ENCODE peak calls at places on chromosomes 5 and 9, in five cellular contexts. B is right lobe of liver, U is heart left ventricle, D is tibial nerve, I is transverse colon. E is an unnamed sample.

GRCh38 chr5:169944115-169944514 is 36.2 kb downstream of the INSYN2B start:
- DNase-seq in I (no peak), D (no peak), B (no peak), U (no peak), E (no peak)

GRCh38 chr5:159582756-159583523 is 252.7 kb upstream of the IL12B start:
- DNase-seq in U (no peak), I (no peak), B (no peak), D (no peak), E (no peak)

GRCh38 chr9:115035872-115036612 is 81.9 kb downstream of the TNC start:
- DNase-seq in B (no peak), I (no peak), U (no peak), D (peak; percentile 26), E (no peak)

GRCh38 chr9:10230512-10230911 is 382.3 kb downstream of the PTPRD start:
- DNase-seq in U (no peak), B (no peak), I (no peak), D (no peak), E (no peak)

GRCh38 chr5:135980650-135981049 is 25.9 kb upstream of the LECT2 start:
- DNase-seq in I (no peak), U (no peak), B (no peak), D (no peak), E (no peak)

GRCh38 chr9:121826711-121827110 is 175.3 kb downstream of the DAB2IP start:
- DNase-seq in I (no peak), B (no peak), D (no peak), U (no peak), E (no peak)

GRCh38 chr9:118896356-118897000 is 472.8 kb downstream of the BRINP1 start:
- DNase-seq in B (no peak), D (no peak), I (no peak), U (no peak), E (no peak)

GRCh38 chr5:170632985-170633234 is 129.1 kb downstream of the KCNIP1 start:
- DNase-seq in U (peak; percentile 69), B (peak; percentile 54), D (peak; percentile 38), I (peak; percentile 45), E (no peak)

GRCh38 chr5:89263846-89264245 is 380.9 kb upstream of the MEF2C start:
- DNase-seq in B (no peak), U (no peak), D (no peak), I (no peak), E (no peak)

GRCh38 chr5:62281411-62281810 is 24.6 kb upstream of the KIF2A start:
- DNase-seq in I (no peak), B (no peak), U (no peak), D (no peak), E (no peak)

GRCh38 chr9:34437006-34437925 is 21.1 kb downstream of the FAM219A start:
- DNase-seq in I (peak; percentile 62), B (peak; percentile 52), D (peak; percentile 71), U (peak; percentile 42), E (no peak)

GRCh38 chr9:81557957-81558791 is 131.2 kb downstream of the TLE1 start:
- DNase-seq in U (no peak), B (no peak), I (no peak), D (peak; percentile 42), E (no peak)

GRCh38 chr5:111757582-111758283 is 739 bp upstream of the NREP start:
- DNase-seq in U (peak; percentile 98), B (peak; percentile 95), I (peak; percentile 92), D (peak; percentile 74), E (peak; percentile 34)

GRCh38 chr5:92455011-92455410 is 1071.9 kb upstream of the ARRDC3 start:
- DNase-seq in D (no peak), B (no peak), U (no peak), I (no peak), E (no peak)

GRCh38 chr9:5388026-5388806 is 48.5 kb upstream of the RLN1 start:
- DNase-seq in I (no peak), D (no peak), B (no peak), U (no peak), E (no peak)

GRCh38 chr5:56481998-56482698 is 249.0 kb upstream of the ANKRD55 start:
- DNase-seq in I (no peak), B (no peak), U (no peak), D (no peak), E (no peak)

GRCh38 chr5:154858972-154859950 is 834 bp downstream of the CNOT8 start:
- DNase-seq in D (no peak), U (no peak), I (no peak), B (no peak), E (no peak)
- H3K27ac ChIP-seq in D (peak overlapping the region; percentile 94), U (peak overlapping the region; percentile 99), I (peak overlapping the region; percentile 97), B (peak overlapping the region; percentile 97), E (peak overlapping the region; percentile 94)

DNA sequence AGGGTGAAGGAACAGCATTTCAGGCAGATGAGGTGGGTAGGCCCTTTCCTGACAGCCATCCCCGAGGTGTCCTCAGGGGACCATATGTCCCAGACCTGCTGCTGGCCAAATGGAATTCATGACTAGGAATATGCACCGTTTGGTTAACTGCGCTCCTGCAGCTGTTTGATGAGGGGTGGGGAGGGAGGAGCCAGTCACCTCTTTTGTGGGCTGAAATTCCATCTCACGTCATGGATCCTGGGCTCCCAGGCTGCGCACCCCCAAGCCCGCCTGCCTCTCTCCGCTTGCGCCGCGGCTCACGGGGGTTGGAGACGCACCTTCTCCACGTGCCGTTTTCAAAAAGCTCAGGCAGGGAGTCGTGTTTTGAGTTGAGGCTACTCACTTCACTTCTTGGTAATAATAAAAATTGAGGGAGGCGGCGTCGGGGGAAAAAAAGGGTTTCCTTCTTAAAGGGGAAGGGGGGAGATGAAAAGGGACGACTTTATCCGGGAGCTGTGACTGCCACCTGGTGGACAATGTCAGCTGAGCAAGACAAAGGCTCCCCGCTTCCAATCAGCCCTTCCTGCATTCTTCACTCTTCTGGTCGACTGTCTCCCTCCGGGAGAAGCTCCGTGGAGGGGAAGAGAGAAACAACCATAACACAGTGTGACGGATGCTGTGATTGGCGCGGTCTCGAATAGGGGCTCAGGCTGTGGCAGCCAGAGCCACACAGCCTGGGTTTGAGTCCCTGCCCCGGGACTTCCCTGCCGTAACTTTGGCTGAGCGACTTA is 15.9 kb upstream of the C5orf47 start:
- DNase-seq in B (peak; percentile 85), D (peak; percentile 91), I (peak; percentile 86), U (peak; percentile 80), E (peak; percentile 18)
- H3K4me3 ChIP-seq in B (peak overlapping the region; percentile 57), D (peak overlapping the region; percentile 43), I (peak overlapping the region; percentile 48), U (peak overlapping the region; percentile 39), E (peak overlapping the region; percentile 36)

DNA sequence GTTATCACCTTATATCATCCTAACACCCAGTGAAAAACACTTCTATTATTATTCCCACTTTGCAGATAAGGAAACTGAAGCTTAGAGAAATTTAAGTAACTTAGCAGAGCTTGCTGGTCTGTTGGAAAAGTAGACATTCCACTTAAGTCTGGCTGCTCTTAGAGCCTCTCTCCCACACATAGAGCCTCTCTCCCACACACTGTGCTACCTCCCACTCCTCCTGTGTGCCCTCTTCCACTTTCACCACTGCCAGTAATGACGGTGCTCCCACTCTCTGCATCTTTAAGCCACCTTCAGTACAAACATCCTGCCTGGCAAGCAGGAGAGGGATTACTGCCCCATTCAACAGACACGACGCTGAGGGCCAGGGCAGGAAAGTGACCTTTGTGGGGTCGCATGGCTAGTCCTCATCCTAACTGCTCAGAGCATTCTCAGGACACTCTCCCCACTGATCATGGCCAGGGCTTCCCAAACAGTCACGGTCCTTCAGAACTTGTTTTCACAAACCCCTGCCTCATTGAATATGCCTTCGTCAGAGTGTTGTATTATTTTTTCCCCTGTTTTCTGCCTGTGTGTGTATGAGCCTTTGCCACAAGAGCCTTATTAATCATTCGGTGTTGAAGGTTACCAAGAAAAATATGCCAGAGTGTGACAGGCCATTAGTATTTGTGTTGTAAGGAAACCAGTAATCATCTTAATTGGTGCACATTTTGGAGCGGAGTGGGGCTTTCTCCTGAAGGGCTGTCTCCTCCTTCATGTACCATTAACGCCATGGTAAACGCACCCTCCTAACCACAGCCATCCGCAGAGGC is 87.2 kb upstream of the SAP30L start:
- DNase-seq in B (no peak), U (no peak), D (no peak), I (no peak), E (no peak)
- H3K27ac ChIP-seq in B (no peak overlapping the region), U (peak overlapping the region; percentile 5), D (no peak overlapping the region), I (no peak overlapping the region), E (no peak overlapping the region)

GRCh38 chr9:75086443-75087278 is 1.3 kb downstream of the NMRK1 start:
- DNase-seq in D (no peak), B (peak; percentile 50), U (peak; percentile 37), I (peak; percentile 39), E (no peak)
- H3K4me3 ChIP-seq in D (peak overlapping the region; percentile 78), B (peak overlapping the region; percentile 94), U (peak overlapping the region; percentile 90), I (peak overlapping the region; percentile 84), E (peak overlapping the region; percentile 95)

GRCh38 chr5:151184316-151185042 is 26.9 kb upstream of the ANXA6 start:
- DNase-seq in I (no peak), B (peak; percentile 20), D (no peak), U (no peak), E (no peak)

GRCh38 chr5:151182501-151182900 is 24.9 kb upstream of the ANXA6 start:
- DNase-seq in I (no peak), D (no peak), U (no peak), B (no peak), E (no peak)

GRCh38 chr5:151182976-151183375 is 25.4 kb upstream of the ANXA6 start:
- DNase-seq in U (no peak), B (no peak), I (no peak), D (no peak), E (no peak)

GRCh38 chr5:151181818-151182217 is 24.2 kb upstream of the ANXA6 start:
- DNase-seq in B (no peak), D (no peak), I (no peak), U (no peak), E (no peak)

DNA sequence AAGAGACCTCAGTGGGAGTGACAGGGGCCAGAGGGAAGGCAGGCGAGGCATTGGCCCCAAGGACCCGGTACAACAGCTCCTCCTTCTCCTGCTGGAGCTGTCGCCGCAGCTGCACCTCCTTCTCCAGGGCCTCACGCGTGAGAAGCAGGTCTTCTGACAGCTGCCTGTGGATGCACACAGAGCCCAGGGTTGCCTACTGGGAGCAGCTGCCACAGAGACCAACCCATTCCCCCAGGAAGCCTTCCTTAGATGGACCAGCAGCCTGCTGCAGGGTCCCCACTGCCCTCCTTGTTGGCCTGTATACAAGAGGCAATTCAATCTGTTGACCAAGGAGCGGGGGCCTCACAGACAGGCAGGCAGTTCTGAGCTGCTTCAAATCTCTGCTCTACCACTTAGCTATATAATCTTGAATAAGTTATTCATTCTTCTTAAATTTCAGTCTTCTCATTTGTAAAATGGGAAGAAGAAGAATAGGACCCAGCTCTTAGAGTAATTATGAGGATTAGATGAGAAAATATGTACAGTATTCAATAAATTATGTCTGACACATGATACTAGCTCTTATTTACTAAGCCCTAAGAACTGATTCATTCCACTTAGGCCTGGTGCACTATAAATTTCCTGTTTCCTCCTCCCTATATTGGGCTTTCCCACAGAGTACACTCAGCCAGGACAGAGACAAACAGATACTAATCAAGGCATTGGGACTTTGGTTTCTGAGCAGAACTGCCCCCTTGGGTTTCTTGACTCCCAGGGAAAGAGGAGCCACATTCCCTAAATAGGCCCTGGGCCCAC is 26.1 kb upstream of the ANXA6 start:
- DNase-seq in U (no peak), I (no peak), D (no peak), B (no peak), E (no peak)
- H3K27ac ChIP-seq in U (no peak overlapping the region), I (no peak overlapping the region), D (no peak overlapping the region), B (no peak overlapping the region), E (no peak overlapping the region)